ENCODE peak calls at places on chromosomes 13 and 19, in six cellular contexts. K is transverse colon, Q is neural progenitor cell, M is lower lobe of right lung, U is caudate nucleus, E is thoracic aorta. J is an unnamed sample.

GRCh38 chr13:102839462-102839861 is 6.4 kb upstream of the ERCC5 start:
- DNase-seq in K (no peak), Q (no peak), M (no peak), U (no peak), E (no peak), J (no peak)

GRCh38 chr19:1183543-1184172 is 9.6 kb upstream of the SBNO2 start:
- DNase-seq in K (peak; percentile 62), Q (no peak), M (peak; percentile 74), U (no peak), E (no peak), J (no peak)

GRCh38 chr13:27372896-27373295 is 51.5 kb upstream of the GTF3A start:
- DNase-seq in K (peak; percentile 63), Q (peak; percentile 40), M (peak; percentile 80), U (no peak), E (no peak), J (no peak)

GRCh38 chr19:19256072-19256969 is 16.8 kb downstream of the TM6SF2 start:
- DNase-seq in K (no peak), Q (peak; percentile 32), M (no peak), U (peak; percentile 24), E (no peak), J (no peak)

GRCh38 chr19:2043269-2043641 is 7.8 kb downstream of the MKNK2 start:
- DNase-seq in K (no peak), Q (peak; percentile 5), M (peak; percentile 46), U (no peak), E (no peak), J (no peak)

GRCh38 chr13:78520425-78520824 is 82.9 kb downstream of the POU4F1 start:
- DNase-seq in K (no peak), Q (no peak), M (no peak), U (no peak), E (no peak), J (no peak)

GRCh38 chr13:77660841-77661250 is 36.6 kb upstream of the SLAIN1 start:
- DNase-seq in K (no peak), Q (no peak), M (no peak), U (no peak), E (no peak), J (no peak)

GRCh38 chr13:108609353-108609752 is 20.1 kb upstream of the MYO16 start:
- DNase-seq in K (no peak), Q (peak; percentile 27), M (no peak), U (no peak), E (no peak), J (no peak)

GRCh38 chr13:113535381-113535781 is 44.9 kb upstream of the DCUN1D2 start:
- DNase-seq in K (peak; percentile 52), Q (no peak), M (peak; percentile 14), U (no peak), E (no peak), J (no peak)

GRCh38 chr19:2260341-2260751 is 4.1 kb upstream of the JSRP1 start:
- DNase-seq in K (peak; percentile 46), Q (no peak), M (no peak), U (no peak), E (no peak), J (no peak)

GRCh38 chr13:105518086-105518485 is 1017.4 kb downstream of the EFNB2 start:
- DNase-seq in K (no peak), Q (no peak), M (no peak), U (no peak), E (no peak), J (no peak)

GRCh38 chr19:5001547-5002131 is 32.7 kb downstream of the KDM4B start:
- DNase-seq in K (no peak), Q (peak; percentile 61), M (no peak), U (no peak), E (no peak), J (no peak)

GRCh38 chr13:34886987-34887386 is 55.1 kb upstream of the NBEA start:
- DNase-seq in K (no peak), Q (no peak), M (no peak), U (no peak), E (no peak), J (no peak)

GRCh38 chr13:43431279-43431678 is 355.5 kb downstream of the ENOX1 start:
- DNase-seq in K (no peak), Q (no peak), M (no peak), U (no peak), E (no peak), J (no peak)

GRCh38 chr13:66995366-66995663 is 234.8 kb downstream of the PCDH9 start:
- DNase-seq in K (no peak), Q (no peak), M (no peak), U (no peak), E (no peak), J (no peak)

GRCh38 chr13:51284339-51284738 is 55.2 kb upstream of the SERPINE3 start:
- DNase-seq in K (no peak), Q (no peak), M (no peak), U (no peak), E (no peak), J (no peak)

GRCh38 chr19:44570984-44571684 is 41.7 kb upstream of the CEACAM20 start:
- DNase-seq in K (peak; percentile 67), Q (peak; percentile 86), M (no peak), U (no peak), E (peak; percentile 35), J (peak; percentile 47)

GRCh38 chr19:53536223-53536543 is 1.8 kb upstream of the ZNF331 start:
- DNase-seq in K (no peak), Q (no peak), M (no peak), U (no peak), E (no peak), J (no peak)
- H3K27ac ChIP-seq in K (no peak overlapping the region), Q (no peak overlapping the region), M (no peak overlapping the region), U (no peak overlapping the region), E (no peak overlapping the region), J (no peak overlapping the region)

GRCh38 chr13:35963982-35964665 is 167.1 kb downstream of the DCLK1 start:
- DNase-seq in K (no peak), Q (no peak), M (no peak), U (no peak), E (no peak), J (no peak)

GRCh38 chr13:35966024-35966423 is 165.2 kb downstream of the DCLK1 start:
- DNase-seq in K (no peak), Q (no peak), M (no peak), U (no peak), E (no peak), J (no peak)

GRCh38 chr13:35961461-35962220 is 169.5 kb downstream of the DCLK1 start:
- DNase-seq in K (no peak), Q (no peak), M (no peak), U (no peak), E (no peak), J (no peak)

GRCh38 chr13:35964764-35965163 is 166.4 kb downstream of the DCLK1 start:
- DNase-seq in K (no peak), Q (no peak), M (no peak), U (no peak), E (no peak), J (no peak)

DNA sequence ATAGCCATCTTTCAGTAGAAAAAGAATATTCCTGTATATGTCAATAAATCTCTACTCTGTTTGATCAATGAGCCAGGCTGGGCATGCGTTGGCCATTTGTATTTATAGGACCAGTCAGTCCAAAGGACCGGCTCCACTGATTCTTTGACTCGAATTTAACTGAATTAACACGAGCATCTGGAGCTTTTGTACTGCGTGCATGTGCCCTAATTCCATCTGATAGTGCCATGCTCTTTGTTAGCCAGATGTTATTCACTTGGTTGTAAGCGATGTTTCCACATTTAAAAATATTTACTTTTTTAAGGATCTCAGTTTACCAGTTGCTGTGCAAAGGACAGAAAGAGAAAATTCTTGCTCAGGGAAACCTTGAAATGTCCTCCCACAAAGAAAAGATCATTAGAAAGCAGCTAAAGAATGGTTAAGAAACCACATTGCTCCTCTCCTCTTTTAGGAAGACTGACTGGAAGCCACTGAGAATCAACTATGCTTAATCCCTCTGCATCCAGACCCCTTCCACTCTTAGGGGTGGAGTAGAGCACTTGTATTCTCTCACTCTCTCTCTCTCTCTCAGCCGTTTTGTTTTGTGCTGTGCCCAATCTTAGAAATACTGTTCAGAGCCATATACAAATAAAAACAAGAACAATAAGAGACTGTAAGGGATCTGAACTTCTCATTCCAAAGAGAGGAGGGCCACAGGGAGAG is 165.8 kb downstream of the DCLK1 start:
- DNase-seq in K (no peak), Q (no peak), M (no peak), U (no peak), E (no peak), J (no peak)
- H3K27ac ChIP-seq in K (peak overlapping the region; percentile 23), Q (no peak overlapping the region), M (no peak overlapping the region), U (no peak overlapping the region), E (no peak overlapping the region), J (no peak overlapping the region)

GRCh38 chr19:56119585-56119978 is 1.5 kb downstream of the ZNF787 start:
- DNase-seq in K (peak; percentile 70), Q (no peak), M (no peak), U (no peak), E (no peak), J (no peak)

GRCh38 chr19:56120371-56121179 is 520 bp downstream of the ZNF787 start:
- DNase-seq in K (peak; percentile 89), Q (peak; percentile 74), M (peak; percentile 92), U (peak; percentile 81), E (peak; percentile 28), J (peak; percentile 74)

GRCh38 chr19:56121180-56122167 is at the start of gene ZNF787:
- DNase-seq in K (peak; percentile 99), Q (peak; percentile 100), M (peak; percentile 98), U (peak; percentile 98), E (peak; percentile 95), J (peak; percentile 97)

GRCh38 chr19:56118666-56119584 is 2.2 kb downstream of the ZNF787 start:
- DNase-seq in K (no peak), Q (no peak), M (peak; percentile 45), U (no peak), E (no peak), J (no peak)

DNA sequence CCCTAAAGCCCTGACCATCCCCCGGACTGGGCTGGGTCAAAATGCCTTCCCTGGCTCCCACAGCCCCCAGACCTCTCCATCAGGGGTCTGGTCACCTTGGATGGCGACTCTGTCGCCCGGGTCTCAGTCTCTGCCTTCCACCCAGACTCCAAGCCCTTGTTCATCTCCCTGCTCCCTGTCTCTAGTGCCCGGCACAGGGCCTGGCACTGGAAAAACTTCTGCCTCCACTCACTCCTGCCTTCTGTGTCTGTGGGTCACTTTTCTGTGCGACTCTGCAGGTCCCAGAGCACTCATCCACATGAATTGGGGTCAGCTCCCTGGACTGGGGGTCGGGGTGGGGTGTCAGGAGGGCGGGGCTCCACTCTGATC is 1.1 kb downstream of the ZNF787 start:
- DNase-seq in K (no peak), Q (no peak), M (no peak), U (no peak), E (no peak), J (no peak)
- H3K27ac ChIP-seq in K (peak overlapping the region; percentile 95), Q (no peak overlapping the region), M (peak overlapping the region; percentile 90), U (peak overlapping the region; percentile 9), E (peak overlapping the region; percentile 83), J (peak overlapping the region; percentile 82)

GRCh38 chr19:41324231-41324702 is 14.3 kb downstream of the CCDC97 start:
- DNase-seq in K (no peak), Q (no peak), M (no peak), U (no peak), E (no peak), J (no peak)
- H3K27ac ChIP-seq in K (peak overlapping the region; percentile 85), Q (no peak overlapping the region), M (peak overlapping the region; percentile 86), U (peak overlapping the region; percentile 74), E (peak overlapping the region; percentile 99), J (no peak overlapping the region)

DNA sequence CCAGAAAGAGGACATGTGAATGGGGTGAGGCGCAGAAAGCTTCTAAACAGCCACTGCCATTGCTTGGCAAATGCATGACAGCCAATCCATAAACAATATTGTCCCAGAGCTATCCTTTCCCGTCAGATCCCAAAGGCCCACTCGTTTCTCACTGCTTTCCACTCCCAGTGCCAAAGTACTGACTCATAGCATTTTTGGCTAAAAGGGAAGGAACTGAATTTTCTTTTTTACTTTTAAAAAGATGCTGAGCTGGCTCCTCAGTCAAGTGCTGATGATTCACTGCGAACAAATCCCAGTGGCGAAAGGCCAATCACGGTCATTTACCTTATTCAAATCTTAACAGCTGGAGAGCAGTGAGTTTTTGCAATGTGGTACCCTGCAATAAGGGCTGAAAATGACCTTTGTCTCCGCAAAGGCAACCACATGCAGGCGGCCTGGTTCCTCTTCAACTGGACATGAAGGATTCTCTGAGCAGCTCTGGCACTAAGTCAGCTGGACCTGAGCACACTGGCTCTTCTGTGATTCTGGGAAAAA is 151.7 kb downstream of the DCLK1 start:
- DNase-seq in K (peak; percentile 45), Q (no peak), M (no peak), U (peak; percentile 28), E (peak; percentile 76), J (no peak)
- H3K27ac ChIP-seq in K (peak overlapping the region; percentile 56), Q (no peak overlapping the region), M (peak overlapping the region; percentile 41), U (no peak overlapping the region), E (peak overlapping the region; percentile 74), J (no peak overlapping the region)

J was measured in substantia nigra.